ENCODE peak calls at places on chromosome 15, in eight cellular contexts. R is dermis microvascular lymphatic vessel endothelial cell; L is NCI-H1092 treated with DMSO at 0.1 percent for 48 hours; E is glutamatergic neuron; K is HFFc6; U is HepG2; W is stimulated activated CD4-positive, alpha-beta T cell treated with anti-CD3 and anti-CD28 coated beads, Interleukin-15, amount 100 ng/mL, for 1 hour; Y is stimulated activated CD8-positive, alpha-beta memory T cell treated with anti-CD3 and anti-CD28 coated beads, Interleukin-15, amount 100 ng/mL, for 48 hours. M is an unnamed sample.

GRCh38 chr15:27219636-27220035 is 248.7 kb downstream of the GABRG3 start:
- DNase-seq in L (no peak), R (no peak), K (no peak), W (no peak), U (no peak), E (no peak), Y (no peak), M (no peak)

GRCh38 chr15:36797128-36797527 is 217.7 kb downstream of the CDIN1 start:
- DNase-seq in W (no peak), K (no peak), L (no peak), E (no peak), R (no peak), U (no peak), Y (no peak), M (no peak)

GRCh38 chr15:63079938-63080626 is 37.5 kb downstream of the TPM1 start:
- DNase-seq in K (no peak), Y (no peak), L (no peak), R (no peak), U (peak), E (no peak), W (no peak), M (peak)

GRCh38 chr15:25796395-25796794 is 66.7 kb downstream of the ATP10A start:
- DNase-seq in K (no peak), E (no peak), W (no peak), U (no peak), L (no peak), Y (no peak), R (no peak), M (no peak)

GRCh38 chr15:42210703-42211102 is 2.6 kb upstream of the VPS39 start:
- DNase-seq in E (no peak), W (no peak), K (no peak), L (no peak), Y (no peak), R (no peak), U (no peak), M (no peak)

GRCh38 chr15:84749111-84749991 is 959 bp downstream of the ZNF592 start:
- DNase-seq in L (peak), R (no peak), K (no peak), U (peak), E (peak), W (no peak), Y (no peak), M (peak)

GRCh38 chr15:62122249-62122648 is 42.8 kb downstream of the C2CD4B start:
- DNase-seq in L (no peak), Y (no peak), K (no peak), R (no peak), U (no peak), W (no peak), E (no peak), M (no peak)

GRCh38 chr15:48544816-48545215 is 100.7 kb downstream of the FBN1 start:
- DNase-seq in R (no peak), U (no peak), E (no peak), Y (no peak), K (peak), W (no peak), L (no peak), M (no peak)

GRCh38 chr15:83305696-83306291 is 21.3 kb upstream of the BNC1 start:
- DNase-seq in K (no peak), E (no peak), Y (no peak), U (peak), L (no peak), R (no peak), W (no peak), M (no peak)

GRCh38 chr15:63221346-63221745 is 31.9 kb downstream of the RAB8B start:
- DNase-seq in L (no peak), R (peak), W (no peak), E (no peak), K (peak), U (no peak), Y (no peak), M (no peak)

GRCh38 chr15:39920510-39921273 is 626 bp upstream of the GPR176 start:
- DNase-seq in U (peak), L (peak), Y (peak), E (peak), R (no peak), K (peak), W (peak), M (no peak)

GRCh38 chr15:59456114-59456513 is 18.1 kb downstream of the FAM81A start:
- DNase-seq in W (no peak), E (no peak), L (no peak), R (no peak), U (no peak), K (no peak), Y (no peak), M (no peak)

GRCh38 chr15:35442734-35443133 is 103.2 kb downstream of the DPH6 start:
- DNase-seq in K (no peak), R (no peak), U (no peak), Y (no peak), E (no peak), L (no peak), W (no peak), M (no peak)

GRCh38 chr15:101480613-101481380 is 8.7 kb downstream of the PCSK6 start:
- DNase-seq in L (no peak), Y (no peak), W (no peak), K (no peak), E (no peak), R (no peak), U (no peak), M (no peak)

GRCh38 chr15:49946681-49947080 is 172.4 kb downstream of the ATP8B4 start:
- DNase-seq in Y (no peak), E (no peak), W (no peak), U (no peak), K (no peak), L (no peak), R (no peak), M (no peak)

GRCh38 chr15:34031987-34032760 is 6.8 kb downstream of the AVEN start:
- DNase-seq in Y (no peak), R (no peak), W (no peak), E (no peak), L (no peak), U (no peak), K (no peak), M (no peak)

GRCh38 chr15:69996842-69997478 is 100.8 kb downstream of the TLE3 start:
- DNase-seq in W (no peak), R (no peak), L (peak), Y (no peak), K (no peak), E (no peak), U (no peak), M (no peak)

GRCh38 chr15:68290715-68291114 is 13.2 kb downstream of the FEM1B start:
- DNase-seq in Y (no peak), K (no peak), R (no peak), L (no peak), U (no peak), E (no peak), W (no peak), M (no peak)

M was measured in RKO.